ENCODE peak calls at places on chromosomes 4 and X, in four cellular contexts. F is NCI-H524 treated with DMSO at 0.1 percent for 48 hours, C is cardiac muscle cell, K is fibroblast of pulmonary artery. H is an unnamed sample.

GRCh38 chr4:163473576-163473975 is at the start of gene TKTL2:
- DNase-seq in K (no peak), F (no peak), C (no peak), H (no peak)

GRCh38 chr4:3227878-3228675 is 20.9 kb upstream of the MSANTD1 start:
- DNase-seq in C (no peak), K (no peak), F (no peak), H (no peak)

GRCh38 chr4:89363786-89364185 is 56.2 kb upstream of the GPRIN3 start:
- DNase-seq in C (no peak), F (peak), K (no peak), H (no peak)

GRCh38 chr4:98653890-98654867 is 4.2 kb downstream of the TSPAN5 start:
- DNase-seq in K (peak), C (peak), F (no peak), H (no peak)

GRCh38 chr4:118276551-118276950 is 76.3 kb downstream of the PRSS12 start:
- DNase-seq in C (no peak), F (no peak), K (no peak), H (no peak)

GRCh38 chr4:100062921-100063320 is 112.8 kb upstream of the H2AZ1 start:
- DNase-seq in F (no peak), K (peak), C (no peak), H (no peak)

GRCh38 chr4:71187399-71188196 is 151.2 kb upstream of the SLC4A4 start:
- DNase-seq in F (peak), K (no peak), C (peak), H (no peak)

GRCh38 chr4:25089058-25089763 is 58.5 kb upstream of the LGI2 start:
- DNase-seq in F (no peak), K (no peak), C (no peak), H (no peak)

GRCh38 chr4:39278476-39278875 is 87.7 kb downstream of the RFC1 start:
- DNase-seq in C (no peak), K (no peak), F (no peak), H (no peak)

GRCh38 chr4:26601204-26601603 is 17.3 kb downstream of the TBC1D19 start:
- DNase-seq in K (no peak), F (no peak), C (no peak), H (no peak)

GRCh38 chrX:22366866-22367265 is 94.2 kb downstream of the CBLL2 start:
- DNase-seq in F (no peak), K (no peak), C (no peak), H (no peak)

GRCh38 chrX:64580035-64580434 is 184.8 kb upstream of the MTMR8 start:
- DNase-seq in F (peak), K (no peak), C (no peak), H (no peak)

GRCh38 chr4:164847967-164848649 is 28.9 kb upstream of the APELA start:
- DNase-seq in F (no peak), K (no peak), C (no peak), H (no peak)

GRCh38 chr4:152074573-152074972 is 313.8 kb upstream of the GATB start:
- DNase-seq in F (no peak), C (no peak), K (no peak), H (no peak)

GRCh38 chrX:40152706-40153334 is 55.1 kb upstream of the BCOR start:
- DNase-seq in C (no peak), F (no peak), K (no peak), H (no peak)

GRCh38 chr4:179110356-179110755 is 1668.1 kb upstream of the AGA start:
- DNase-seq in K (peak), C (no peak), F (peak), H (no peak)

GRCh38 chr4:174429701-174430100 is 92.6 kb downstream of the HPGD start:
- DNase-seq in K (no peak), C (no peak), F (no peak), H (no peak)

GRCh38 chr4:113469023-113469390 is 292.5 kb downstream of the CAMK2D start:
- DNase-seq in C (peak), F (no peak), K (peak), H (no peak)

GRCh38 chr4:159722918-159723317 is 620.0 kb downstream of the RAPGEF2 start:
- DNase-seq in K (no peak), C (no peak), F (no peak), H (no peak)

GRCh38 chrX:34487364-34487763 is 169.7 kb downstream of the TMEM47 start:
- DNase-seq in F (no peak), C (no peak), K (peak), H (no peak)

GRCh38 chr4:115923152-115923551 is 809.7 kb upstream of the NDST4 start:
- DNase-seq in C (no peak), K (no peak), F (no peak), H (no peak)

GRCh38 chr4:33625762-33626161 is 2618.6 kb downstream of the ARAP2 start:
- DNase-seq in C (peak), K (peak), F (no peak), H (peak)

GRCh38 chr4:111689214-111689613 is 456.0 kb upstream of the FAM241A start:
- DNase-seq in C (peak), K (peak), F (no peak), H (no peak)

GRCh38 chr4:38332699-38333098 is 331.3 kb upstream of the KLF3 start:
- DNase-seq in F (no peak), C (peak), K (no peak), H (no peak)

GRCh38 chr4:101033986-101034385 is 313.3 kb downstream of the PPP3CA start:
- DNase-seq in C (no peak), F (no peak), K (no peak), H (no peak)

GRCh38 chr4:153651961-153652784 is 31.9 kb upstream of the TLR2 start:
- DNase-seq in K (no peak), C (no peak), F (no peak), H (no peak)

GRCh38 chr4:108834167-108834566 is 71.3 kb upstream of the ETNPPL start:
- DNase-seq in F (no peak), K (peak), C (peak), H (no peak)

GRCh38 chrX:31098081-31098480 is 26.2 kb upstream of the FTHL17 start:
- DNase-seq in C (no peak), K (no peak), F (no peak), H (no peak)

GRCh38 chr4:98434816-98435215 is 173.6 kb downstream of the RAP1GDS1 start:
- DNase-seq in C (no peak), F (no peak), K (no peak), H (no peak)

GRCh38 chr4:184265566-184266351 is 48.1 kb upstream of the ENPP6 start:
- DNase-seq in K (peak), F (no peak), C (peak), H (no peak)

GRCh38 chr4:64271601-64272081 is 137.6 kb downstream of the TECRL start:
- DNase-seq in C (no peak), K (no peak), F (no peak), H (no peak)